ENCODE peak calls at places on chromosome 9, in five cellular contexts. W is aorta, T is ovary, Z is neuronal stem cell, O is psoas muscle. P is an unnamed sample.

GRCh38 chr9:89602978-89603628 is 1.7 kb upstream of the GADD45G start:
- DNase-seq in W (peak; percentile 93), T (peak; percentile 95), Z (peak; percentile 84), O (peak; percentile 88), P (peak; percentile 94)

GRCh38 chr9:113475031-113475430 is 11.5 kb downstream of the RGS3 start:
- DNase-seq in W (no peak), T (no peak), Z (no peak), O (no peak), P (peak; percentile 46)

GRCh38 chr9:130424781-130425310 is 19.9 kb upstream of the ASS1 start:
- DNase-seq in W (no peak), T (no peak), Z (no peak), O (no peak), P (no peak)

GRCh38 chr9:136196465-136197371 is 8.2 kb downstream of the LHX3 start:
- DNase-seq in W (no peak), T (no peak), Z (no peak), O (no peak), P (no peak)

GRCh38 chr9:21761309-21761901 is 41.0 kb upstream of the MTAP start:
- DNase-seq in W (no peak), T (no peak), Z (no peak), O (no peak), P (no peak)

GRCh38 chr9:38707885-38708640 is 11.9 kb downstream of the FAM240B start:
- DNase-seq in W (no peak), T (no peak), Z (no peak), O (no peak), P (no peak)

GRCh38 chr9:86818636-86819035 is 128.7 kb downstream of the GAS1 start:
- DNase-seq in W (no peak), T (no peak), Z (no peak), O (no peak), P (no peak)

GRCh38 chr9:135326633-135327152 is 152.9 kb upstream of the PPP1R26 start:
- DNase-seq in W (peak; percentile 31), T (no peak), Z (no peak), O (no peak), P (no peak)

GRCh38 chr9:81430727-81431126 is 258.6 kb downstream of the TLE1 start:
- DNase-seq in W (no peak), T (no peak), Z (no peak), O (no peak), P (no peak)

GRCh38 chr9:33273266-33273971 is 8.6 kb downstream of the CHMP5 start:
- DNase-seq in W (no peak), T (no peak), Z (no peak), O (no peak), P (no peak)

GRCh38 chr9:28770827-28771226 is 1197.5 kb upstream of the C9orf72 start:
- DNase-seq in W (no peak), T (no peak), Z (no peak), O (no peak), P (no peak)

GRCh38 chr9:21311888-21312287 is 6.8 kb upstream of the IFNA5 start:
- DNase-seq in W (no peak), T (no peak), Z (no peak), O (no peak), P (no peak)

DNA sequence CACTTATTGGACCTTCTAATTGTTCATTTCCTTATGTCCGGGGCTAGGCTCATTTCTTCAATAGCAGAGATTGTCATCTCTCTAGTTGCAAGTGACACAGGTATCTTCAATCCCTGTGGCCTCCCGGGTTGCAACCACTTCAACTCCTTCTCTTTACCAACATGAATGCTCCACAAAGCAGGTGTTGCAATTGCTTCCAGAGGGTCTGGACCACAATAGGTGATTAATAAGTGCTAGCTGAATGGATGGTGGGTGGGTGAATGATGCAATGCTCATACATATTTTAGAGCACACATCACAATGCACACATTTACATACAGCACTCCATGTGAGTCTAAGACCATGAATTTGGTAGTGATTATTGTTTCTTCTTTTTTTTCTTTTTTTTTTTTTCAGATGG is 2.6 kb downstream of the CEMIP2 start:
- DNase-seq in W (no peak), T (no peak), Z (no peak), O (no peak), P (no peak)
- H3K4me3 ChIP-seq in W (no peak overlapping the region), T (no peak overlapping the region), Z (peak overlapping the region; percentile 21), O (peak overlapping the region; percentile 83), P (no peak overlapping the region)

GRCh38 chr9:27426717-27427645 is 97.1 kb upstream of the IFNK start:
- DNase-seq in W (no peak), T (no peak), Z (no peak), O (no peak), P (no peak)
- H3K27ac ChIP-seq in W (no peak overlapping the region), T (no peak overlapping the region), Z (no peak overlapping the region), O (no peak overlapping the region), P (no peak overlapping the region)

GRCh38 chr9:125613156-125613555 is 93.9 kb downstream of the MAPKAP1 start:
- DNase-seq in W (no peak), T (no peak), Z (no peak), O (no peak), P (no peak)
- H3K4me3 ChIP-seq in W (no peak overlapping the region), T (no peak overlapping the region), Z (no peak overlapping the region), O (no peak overlapping the region), P (no peak overlapping the region)

GRCh38 chr9:121183666-121184423 is 17.8 kb downstream of the RAB14 start:
- DNase-seq in W (no peak), T (no peak), Z (no peak), O (no peak), P (no peak)
- H3K27ac ChIP-seq in W (no peak overlapping the region), T (no peak overlapping the region), Z (no peak overlapping the region), O (no peak overlapping the region), P (no peak overlapping the region)

DNA sequence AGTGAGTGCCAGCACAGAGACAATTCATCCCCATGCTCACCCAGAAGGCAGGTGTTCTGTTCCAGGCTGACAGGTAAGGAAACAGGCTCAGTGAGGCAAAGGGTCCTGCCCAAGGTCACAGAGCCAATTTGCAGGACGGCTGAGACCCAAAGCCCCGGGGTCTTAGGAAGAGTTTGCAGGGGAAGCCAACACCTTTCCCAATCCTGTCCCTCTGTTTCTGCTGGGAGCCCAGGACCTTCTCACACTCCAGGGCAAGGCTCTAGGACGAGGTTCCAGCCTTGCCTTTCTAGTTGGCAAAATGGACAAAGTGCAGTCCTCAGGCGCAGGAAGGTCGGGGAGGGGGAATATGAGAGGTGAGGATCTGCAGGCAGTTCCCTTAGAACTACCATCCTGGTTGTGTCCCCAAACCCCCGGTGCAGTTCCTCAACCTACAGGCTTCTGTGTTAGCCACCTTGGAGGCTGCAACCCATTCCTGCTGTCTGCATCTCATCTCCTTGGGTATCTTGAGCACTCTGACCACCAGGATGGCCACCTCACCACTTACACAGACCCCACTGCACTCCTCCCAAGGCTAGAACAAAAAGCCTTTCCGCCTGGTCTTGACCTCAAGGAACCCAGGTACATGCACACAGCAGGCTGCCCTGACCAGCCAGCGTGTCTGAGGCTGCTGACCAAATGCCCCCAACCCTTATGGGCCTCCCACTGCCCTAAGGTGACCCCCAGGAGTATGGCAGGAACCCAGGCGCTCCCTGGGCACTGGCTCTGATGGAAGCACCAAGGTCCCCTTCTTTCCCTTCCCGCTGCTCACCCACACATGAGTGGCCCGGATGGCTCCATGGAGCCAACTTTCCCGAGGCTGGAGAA is 1.9 kb upstream of the BRD3 start:
- DNase-seq in W (peak; percentile 33), T (peak; percentile 34), Z (no peak), O (no peak), P (no peak)
- H3K4me3 ChIP-seq in W (no peak overlapping the region), T (no peak overlapping the region), Z (no peak overlapping the region), O (no peak overlapping the region), P (no peak overlapping the region)

DNA sequence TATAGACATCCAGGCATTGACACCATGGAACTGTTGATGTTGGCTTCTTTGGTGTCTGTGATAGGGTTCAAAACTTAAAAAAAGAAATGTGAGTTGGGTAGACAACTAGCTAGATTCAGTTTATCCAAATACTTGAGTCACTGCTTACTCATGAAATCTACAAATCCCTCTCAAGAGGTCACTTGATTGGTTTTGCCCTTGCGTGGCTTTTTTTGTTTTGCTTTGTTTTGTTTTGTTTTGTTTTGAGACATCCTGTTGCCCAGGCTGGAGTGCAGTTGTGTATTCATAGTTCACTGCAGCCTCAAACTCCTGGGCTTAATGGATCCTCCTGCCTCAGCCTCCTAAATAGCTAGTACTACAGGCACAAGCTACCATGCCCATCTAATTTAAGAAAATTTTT is 10.5 kb upstream of the ENTREP1 start:
- DNase-seq in W (no peak), T (no peak), Z (no peak), O (no peak), P (no peak)
- H3K27ac ChIP-seq in W (no peak overlapping the region), T (no peak overlapping the region), Z (no peak overlapping the region), O (no peak overlapping the region), P (no peak overlapping the region)

DNA sequence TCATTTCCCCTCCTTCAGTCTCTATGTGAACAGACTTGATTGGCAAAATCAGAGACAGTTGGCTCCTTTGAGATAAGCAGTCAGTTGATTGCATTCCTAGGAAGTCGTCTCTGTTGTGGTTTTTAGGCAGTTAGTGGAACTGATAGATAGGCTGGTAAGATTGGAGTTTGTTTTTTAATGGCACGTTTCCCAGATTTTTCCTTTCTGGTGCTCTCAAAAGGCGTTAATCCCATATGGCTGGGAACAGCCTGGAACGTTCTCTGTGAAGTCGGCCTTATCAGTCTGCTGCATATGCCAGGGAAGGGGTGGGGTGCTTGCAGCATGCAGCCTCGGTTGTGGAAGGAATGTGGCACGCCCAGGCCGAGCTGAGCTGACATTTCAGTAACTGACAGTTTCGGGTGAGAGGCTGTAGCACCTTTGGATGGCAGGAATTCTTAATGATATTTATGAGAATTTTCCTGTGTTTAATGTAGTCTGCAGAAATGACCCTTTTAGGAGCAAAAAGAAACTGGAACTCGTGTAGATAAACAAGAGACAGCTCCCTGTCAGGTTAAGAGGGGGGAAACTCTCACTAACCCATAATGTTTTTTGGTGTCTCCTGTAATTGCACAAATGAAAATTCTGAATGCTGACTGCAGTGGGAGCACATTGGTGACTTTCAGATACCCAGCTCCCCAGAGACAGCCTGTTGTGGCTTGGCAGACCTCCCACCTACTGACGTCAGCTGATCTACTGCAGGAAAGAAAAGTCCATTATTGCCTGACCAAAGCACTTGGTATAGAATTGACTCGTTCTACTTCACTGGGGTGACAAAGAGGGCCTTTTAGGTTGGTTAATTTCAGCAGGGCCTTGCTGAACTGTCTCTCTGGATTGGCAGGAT is 6.3 kb downstream of the SPTAN1 start:
- DNase-seq in W (peak; percentile 91), T (peak; percentile 83), Z (no peak), O (peak; percentile 76), P (peak; percentile 94)
- H3K4me3 ChIP-seq in W (no peak overlapping the region), T (no peak overlapping the region), Z (no peak overlapping the region), O (peak overlapping the region; percentile 7), P (no peak overlapping the region)

GRCh38 chr9:92324889-92325268 is 271 bp downstream of the NOL8 start:
- DNase-seq in W (peak; percentile 73), T (peak; percentile 73), Z (no peak), O (no peak), P (peak; percentile 66)

GRCh38 chr9:92325269-92325990 is at the start of the genes CENPP and NOL8:
- DNase-seq in W (peak; percentile 92), T (peak; percentile 85), Z (peak; percentile 91), O (peak; percentile 86), P (peak; percentile 90)

GRCh38 chr9:92327283-92327850 is 1.6 kb downstream of the CENPP start:
- DNase-seq in W (no peak), T (no peak), Z (no peak), O (no peak), P (no peak)

GRCh38 chr9:92325991-92326500 is 293 bp downstream of the CENPP start:
- DNase-seq in W (no peak), T (no peak), Z (peak; percentile 12), O (no peak), P (no peak)

GRCh38 chr9:92328225-92328624 is 2.5 kb downstream of the CENPP start:
- DNase-seq in W (no peak), T (no peak), Z (no peak), O (no peak), P (no peak)
- H3K27ac ChIP-seq in W (no peak overlapping the region), T (no peak overlapping the region), Z (no peak overlapping the region), O (no peak overlapping the region), P (no peak overlapping the region)